ENCODE peak calls at places on chromosomes 12 and 14, in six cellular contexts. One of them, this sample, is unnamed.

GRCh38 chr14:104931323-104931770 is 6.7 kb downstream of the PLD4 start:
- DNase-seq in heart left ventricle: no peak
- DNase-seq in CD4-positive, CD25-positive, alpha-beta regulatory T cell: no peak
- DNase-seq in lower leg skin: no peak
- DNase-seq in mesenchymal stem cell: no peak
- DNase-seq in fibroblast of pulmonary artery: no peak
- DNase-seq in this sample: no peak

GRCh38 chr12:96244826-96245225 is 50.7 kb downstream of the ELK3 start:
- DNase-seq in lower leg skin: no peak
- DNase-seq in fibroblast of pulmonary artery: no peak
- DNase-seq in CD4-positive, CD25-positive, alpha-beta regulatory T cell: no peak
- DNase-seq in heart left ventricle: no peak
- DNase-seq in mesenchymal stem cell: no peak
- DNase-seq in this sample: no peak

GRCh38 chr14:64266206-64266605 is 28.0 kb downstream of the ESR2 start:
- DNase-seq in mesenchymal stem cell: peak; percentile 45
- DNase-seq in fibroblast of pulmonary artery: peak; percentile 62
- DNase-seq in lower leg skin: no peak
- DNase-seq in heart left ventricle: no peak
- DNase-seq in CD4-positive, CD25-positive, alpha-beta regulatory T cell: no peak
- DNase-seq in this sample: no peak

GRCh38 chr14:34722723-34723545 is 8.5 kb upstream of the CFL2 start:
- DNase-seq in lower leg skin: peak; percentile 47
- DNase-seq in mesenchymal stem cell: peak; percentile 65
- DNase-seq in heart left ventricle: no peak
- DNase-seq in fibroblast of pulmonary artery: peak; percentile 73
- DNase-seq in CD4-positive, CD25-positive, alpha-beta regulatory T cell: peak; percentile 9
- DNase-seq in this sample: no peak

GRCh38 chr12:16531623-16532022 is 74.3 kb downstream of the LMO3 start:
- DNase-seq in CD4-positive, CD25-positive, alpha-beta regulatory T cell: no peak
- DNase-seq in mesenchymal stem cell: no peak
- DNase-seq in heart left ventricle: no peak
- DNase-seq in fibroblast of pulmonary artery: no peak
- DNase-seq in lower leg skin: no peak
- DNase-seq in this sample: no peak

GRCh38 chr12:65953621-65954020 is 129.3 kb downstream of the HMGA2 start:
- DNase-seq in CD4-positive, CD25-positive, alpha-beta regulatory T cell: no peak
- DNase-seq in lower leg skin: no peak
- DNase-seq in heart left ventricle: no peak
- DNase-seq in mesenchymal stem cell: peak; percentile 49
- DNase-seq in fibroblast of pulmonary artery: peak; percentile 55
- DNase-seq in this sample: no peak

GRCh38 chr14:30906752-30907658 is 32.6 kb downstream of the COCH start:
- DNase-seq in mesenchymal stem cell: peak; percentile 26
- DNase-seq in fibroblast of pulmonary artery: peak; percentile 57
- DNase-seq in heart left ventricle: no peak
- DNase-seq in CD4-positive, CD25-positive, alpha-beta regulatory T cell: no peak
- DNase-seq in lower leg skin: no peak
- DNase-seq in this sample: no peak

GRCh38 chr12:6312529-6313325 is 2.2 kb downstream of the PLEKHG6 start:
- DNase-seq in fibroblast of pulmonary artery: no peak
- DNase-seq in lower leg skin: peak; percentile 66
- DNase-seq in mesenchymal stem cell: peak; percentile 63
- DNase-seq in CD4-positive, CD25-positive, alpha-beta regulatory T cell: no peak
- DNase-seq in heart left ventricle: no peak
- DNase-seq in this sample: peak; percentile 75

GRCh38 chr12:117421987-117422386 is 60.6 kb upstream of the NOS1 start:
- DNase-seq in heart left ventricle: no peak
- DNase-seq in CD4-positive, CD25-positive, alpha-beta regulatory T cell: no peak
- DNase-seq in lower leg skin: no peak
- DNase-seq in fibroblast of pulmonary artery: no peak
- DNase-seq in mesenchymal stem cell: no peak
- DNase-seq in this sample: no peak

GRCh38 chr12:111352300-111352993 is 16.4 kb downstream of the PHETA1 start:
- DNase-seq in heart left ventricle: no peak
- DNase-seq in fibroblast of pulmonary artery: no peak
- DNase-seq in mesenchymal stem cell: peak; percentile 8
- DNase-seq in lower leg skin: no peak
- DNase-seq in CD4-positive, CD25-positive, alpha-beta regulatory T cell: no peak
- DNase-seq in this sample: no peak

GRCh38 chr14:102902523-102903247 is 19.8 kb upstream of the AMN start:
- DNase-seq in fibroblast of pulmonary artery: no peak
- DNase-seq in lower leg skin: no peak
- DNase-seq in CD4-positive, CD25-positive, alpha-beta regulatory T cell: no peak
- DNase-seq in heart left ventricle: no peak
- DNase-seq in mesenchymal stem cell: no peak
- DNase-seq in this sample: no peak

GRCh38 chr12:13278249-13278787 is 81.8 kb downstream of the EMP1 start:
- DNase-seq in heart left ventricle: peak; percentile 71
- DNase-seq in lower leg skin: peak; percentile 30
- DNase-seq in mesenchymal stem cell: peak; percentile 60
- DNase-seq in fibroblast of pulmonary artery: peak; percentile 73
- DNase-seq in CD4-positive, CD25-positive, alpha-beta regulatory T cell: peak; percentile 20
- DNase-seq in this sample: peak; percentile 56

GRCh38 chr12:104715562-104716182 is 242.4 kb downstream of the SLC41A2 start:
- DNase-seq in heart left ventricle: no peak
- DNase-seq in lower leg skin: no peak
- DNase-seq in CD4-positive, CD25-positive, alpha-beta regulatory T cell: no peak
- DNase-seq in fibroblast of pulmonary artery: no peak
- DNase-seq in mesenchymal stem cell: no peak
- DNase-seq in this sample: no peak

GRCh38 chr12:81416571-81416970 is 338.7 kb downstream of the ACSS3 start:
- DNase-seq in fibroblast of pulmonary artery: no peak
- DNase-seq in heart left ventricle: no peak
- DNase-seq in CD4-positive, CD25-positive, alpha-beta regulatory T cell: no peak
- DNase-seq in lower leg skin: no peak
- DNase-seq in mesenchymal stem cell: no peak
- DNase-seq in this sample: no peak

GRCh38 chr12:19179986-19180385 is 50.5 kb downstream of the PLEKHA5 start:
- DNase-seq in heart left ventricle: no peak
- DNase-seq in CD4-positive, CD25-positive, alpha-beta regulatory T cell: no peak
- DNase-seq in mesenchymal stem cell: no peak
- DNase-seq in fibroblast of pulmonary artery: no peak
- DNase-seq in lower leg skin: no peak
- DNase-seq in this sample: no peak

GRCh38 chr14:70096866-70097265 is 91.9 kb downstream of the SLC8A3 start:
- DNase-seq in CD4-positive, CD25-positive, alpha-beta regulatory T cell: no peak
- DNase-seq in lower leg skin: no peak
- DNase-seq in mesenchymal stem cell: no peak
- DNase-seq in heart left ventricle: no peak
- DNase-seq in fibroblast of pulmonary artery: peak; percentile 10
- DNase-seq in this sample: no peak

GRCh38 chr14:104786726-104787675 is 8.5 kb downstream of the AKT1 start:
- DNase-seq in heart left ventricle: peak; percentile 21
- DNase-seq in fibroblast of pulmonary artery: no peak
- DNase-seq in CD4-positive, CD25-positive, alpha-beta regulatory T cell: no peak
- DNase-seq in lower leg skin: no peak
- DNase-seq in mesenchymal stem cell: no peak
- DNase-seq in this sample: no peak

GRCh38 chr12:44875954-44876553 is at the start of gene NELL2:
- DNase-seq in heart left ventricle: no peak
- DNase-seq in fibroblast of pulmonary artery: peak; percentile 10
- DNase-seq in CD4-positive, CD25-positive, alpha-beta regulatory T cell: peak; percentile 25
- DNase-seq in mesenchymal stem cell: peak; percentile 19
- DNase-seq in lower leg skin: peak; percentile 14
- DNase-seq in this sample: peak; percentile 82

GRCh38 chr14:72387727-72388126 is 455.5 kb downstream of the RGS6 start:
- DNase-seq in mesenchymal stem cell: no peak
- DNase-seq in CD4-positive, CD25-positive, alpha-beta regulatory T cell: no peak
- DNase-seq in lower leg skin: no peak
- DNase-seq in heart left ventricle: no peak
- DNase-seq in fibroblast of pulmonary artery: no peak
- DNase-seq in this sample: no peak

GRCh38 chr12:9906888-9907287 is 25.3 kb downstream of the CLEC2A start:
- DNase-seq in mesenchymal stem cell: no peak
- DNase-seq in fibroblast of pulmonary artery: no peak
- DNase-seq in lower leg skin: no peak
- DNase-seq in heart left ventricle: no peak
- DNase-seq in CD4-positive, CD25-positive, alpha-beta regulatory T cell: no peak
- DNase-seq in this sample: no peak

GRCh38 chr14:34051966-34052657 is 101.2 kb upstream of the EGLN3 start:
- DNase-seq in mesenchymal stem cell: peak; percentile 75
- DNase-seq in fibroblast of pulmonary artery: peak; percentile 71
- DNase-seq in CD4-positive, CD25-positive, alpha-beta regulatory T cell: no peak
- DNase-seq in lower leg skin: no peak
- DNase-seq in heart left ventricle: no peak
- DNase-seq in this sample: no peak

GRCh38 chr12:8603858-8604257 is 8.8 kb downstream of the AICDA start:
- DNase-seq in fibroblast of pulmonary artery: no peak
- DNase-seq in mesenchymal stem cell: no peak
- DNase-seq in heart left ventricle: no peak
- DNase-seq in CD4-positive, CD25-positive, alpha-beta regulatory T cell: no peak
- DNase-seq in lower leg skin: no peak
- DNase-seq in this sample: no peak

GRCh38 chr14:50308363-50308762 is 3.7 kb downstream of the L2HGDH start:
- DNase-seq in heart left ventricle: no peak
- DNase-seq in mesenchymal stem cell: peak; percentile 13
- DNase-seq in fibroblast of pulmonary artery: no peak
- DNase-seq in lower leg skin: no peak
- DNase-seq in CD4-positive, CD25-positive, alpha-beta regulatory T cell: no peak
- DNase-seq in this sample: no peak

GRCh38 chr12:72015895-72016294 is 77.2 kb downstream of the TPH2 start:
- DNase-seq in lower leg skin: no peak
- DNase-seq in CD4-positive, CD25-positive, alpha-beta regulatory T cell: no peak
- DNase-seq in mesenchymal stem cell: no peak
- DNase-seq in heart left ventricle: no peak
- DNase-seq in fibroblast of pulmonary artery: no peak
- DNase-seq in this sample: no peak

DNA sequence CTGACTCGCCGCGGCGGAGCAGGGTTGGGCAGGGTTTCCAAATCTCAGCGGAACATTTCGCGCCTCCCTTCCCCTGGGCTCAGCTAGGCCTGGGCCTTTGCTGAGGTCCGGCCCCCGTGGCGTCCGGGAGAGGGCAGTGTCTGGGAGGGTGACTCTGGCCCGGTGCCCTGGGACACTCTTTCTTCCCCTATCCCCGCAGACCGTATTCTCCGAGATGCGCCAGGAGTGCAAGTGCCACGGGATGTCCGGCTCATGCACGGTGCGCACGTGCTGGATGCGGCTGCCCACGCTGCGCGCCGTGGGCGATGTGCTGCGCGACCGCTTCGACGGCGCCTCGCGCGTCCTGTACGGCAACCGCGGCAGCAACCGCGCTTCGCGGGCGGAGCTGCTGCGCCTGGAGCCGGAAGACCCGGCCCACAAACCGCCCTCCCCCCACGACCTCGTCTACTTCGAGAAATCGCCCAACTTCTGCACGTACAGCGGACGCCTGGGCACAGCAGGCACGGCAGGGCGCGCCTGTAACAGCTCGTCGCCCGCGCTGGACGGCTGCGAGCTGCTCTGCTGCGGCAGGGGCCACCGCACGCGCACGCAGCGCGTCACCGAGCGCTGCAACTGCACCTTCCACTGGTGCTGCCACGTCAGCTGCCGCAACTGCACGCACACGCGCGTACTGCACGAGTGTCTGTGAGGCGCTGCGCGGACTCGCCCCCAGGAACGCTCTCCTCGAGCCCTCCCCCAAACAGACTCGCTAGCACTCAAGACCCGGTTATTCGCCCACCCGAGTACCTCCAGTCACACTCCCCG is 3.0 kb downstream of the WNT1 start:
- DNase-seq in CD4-positive, CD25-positive, alpha-beta regulatory T cell: peak; percentile 44
- DNase-seq in fibroblast of pulmonary artery: no peak
- DNase-seq in heart left ventricle: peak; percentile 35
- DNase-seq in lower leg skin: no peak
- DNase-seq in mesenchymal stem cell: peak; percentile 37
- DNase-seq in this sample: no peak
- H3K4me3 ChIP-seq in CD4-positive, CD25-positive, alpha-beta regulatory T cell: peak overlapping the region; percentile 48
- H3K4me3 ChIP-seq in fibroblast of pulmonary artery: no peak overlapping the region
- H3K4me3 ChIP-seq in heart left ventricle: peak overlapping the region; percentile 48
- H3K4me3 ChIP-seq in lower leg skin: no peak overlapping the region
- H3K4me3 ChIP-seq in mesenchymal stem cell: peak overlapping the region; percentile 29
- H3K4me3 ChIP-seq in this sample: peak overlapping the region; percentile 28

GRCh38 chr12:46260153-46260912 is 8.5 kb downstream of the SLC38A1 start:
- DNase-seq in heart left ventricle: no peak
- DNase-seq in lower leg skin: no peak
- DNase-seq in mesenchymal stem cell: peak; percentile 38
- DNase-seq in fibroblast of pulmonary artery: peak; percentile 62
- DNase-seq in CD4-positive, CD25-positive, alpha-beta regulatory T cell: no peak
- DNase-seq in this sample: no peak

GRCh38 chr12:46259713-46260112 is 9.1 kb downstream of the SLC38A1 start:
- DNase-seq in CD4-positive, CD25-positive, alpha-beta regulatory T cell: no peak
- DNase-seq in fibroblast of pulmonary artery: no peak
- DNase-seq in lower leg skin: no peak
- DNase-seq in heart left ventricle: no peak
- DNase-seq in mesenchymal stem cell: no peak
- DNase-seq in this sample: no peak

GRCh38 chr12:46261658-46262057 is 7.2 kb downstream of the SLC38A1 start:
- DNase-seq in CD4-positive, CD25-positive, alpha-beta regulatory T cell: no peak
- DNase-seq in heart left ventricle: no peak
- DNase-seq in lower leg skin: no peak
- DNase-seq in mesenchymal stem cell: no peak
- DNase-seq in fibroblast of pulmonary artery: peak; percentile 16
- DNase-seq in this sample: no peak

GRCh38 chr12:46259071-46259470 is 9.8 kb downstream of the SLC38A1 start:
- DNase-seq in mesenchymal stem cell: no peak
- DNase-seq in heart left ventricle: no peak
- DNase-seq in CD4-positive, CD25-positive, alpha-beta regulatory T cell: no peak
- DNase-seq in fibroblast of pulmonary artery: no peak
- DNase-seq in lower leg skin: no peak
- DNase-seq in this sample: no peak

DNA sequence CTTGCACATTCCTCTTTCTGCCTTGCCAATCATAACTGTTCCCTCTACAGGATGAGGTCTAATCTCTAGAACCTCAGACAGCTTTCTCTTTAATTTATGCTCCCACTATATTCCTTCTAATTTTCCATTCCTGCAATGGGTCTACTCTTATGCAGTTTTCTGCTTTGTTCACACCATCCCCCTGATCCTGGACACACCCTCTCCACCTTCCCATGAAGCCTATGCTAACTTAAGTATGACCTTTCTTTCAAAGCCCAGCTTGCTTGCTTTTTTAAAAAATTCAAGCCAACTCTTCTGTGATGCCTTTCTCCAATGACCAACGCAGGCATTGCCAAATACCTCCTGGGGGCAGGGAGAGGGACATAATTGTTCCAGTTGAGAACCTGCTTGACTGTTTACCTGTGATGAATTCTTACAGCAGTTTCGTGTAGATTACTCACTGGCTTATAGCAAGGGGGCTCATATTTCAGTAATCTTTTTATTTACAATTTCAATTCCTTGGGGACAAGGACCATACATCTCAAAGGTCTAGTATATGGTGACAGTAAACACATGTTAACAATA is 7.8 kb downstream of the SLC38A1 start:
- DNase-seq in mesenchymal stem cell: no peak
- DNase-seq in CD4-positive, CD25-positive, alpha-beta regulatory T cell: no peak
- DNase-seq in heart left ventricle: no peak
- DNase-seq in fibroblast of pulmonary artery: no peak
- DNase-seq in lower leg skin: no peak
- DNase-seq in this sample: no peak
- H3K4me3 ChIP-seq in mesenchymal stem cell: no peak overlapping the region
- H3K4me3 ChIP-seq in CD4-positive, CD25-positive, alpha-beta regulatory T cell: peak overlapping the region; percentile 90
- H3K4me3 ChIP-seq in heart left ventricle: no peak overlapping the region
- H3K4me3 ChIP-seq in fibroblast of pulmonary artery: no peak overlapping the region
- H3K4me3 ChIP-seq in lower leg skin: no peak overlapping the region
- H3K4me3 ChIP-seq in this sample: no peak overlapping the region

GRCh38 chr12:75483411-75483810 is 2.9 kb downstream of the GLIPR1 start:
- DNase-seq in heart left ventricle: no peak
- DNase-seq in fibroblast of pulmonary artery: no peak
- DNase-seq in mesenchymal stem cell: no peak
- DNase-seq in lower leg skin: no peak
- DNase-seq in CD4-positive, CD25-positive, alpha-beta regulatory T cell: no peak
- DNase-seq in this sample: no peak
- H3K4me3 ChIP-seq in heart left ventricle: peak overlapping the region; percentile 59
- H3K4me3 ChIP-seq in fibroblast of pulmonary artery: peak overlapping the region; percentile 71
- H3K4me3 ChIP-seq in mesenchymal stem cell: peak overlapping the region; percentile 87
- H3K4me3 ChIP-seq in lower leg skin: no peak overlapping the region
- H3K4me3 ChIP-seq in CD4-positive, CD25-positive, alpha-beta regulatory T cell: peak overlapping the region; percentile 99
- H3K4me3 ChIP-seq in this sample: no peak overlapping the region

GRCh38 chr12:132083731-132084641 is 60.1 kb downstream of the DDX51 start:
- DNase-seq in mesenchymal stem cell: peak; percentile 87
- DNase-seq in lower leg skin: peak; percentile 77
- DNase-seq in CD4-positive, CD25-positive, alpha-beta regulatory T cell: peak; percentile 88
- DNase-seq in fibroblast of pulmonary artery: peak; percentile 89
- DNase-seq in heart left ventricle: peak; percentile 92
- DNase-seq in this sample: peak; percentile 97
- H3K4me3 ChIP-seq in mesenchymal stem cell: peak overlapping the region; percentile 80
- H3K4me3 ChIP-seq in lower leg skin: peak overlapping the region; percentile 77
- H3K4me3 ChIP-seq in CD4-positive, CD25-positive, alpha-beta regulatory T cell: peak overlapping the region; percentile 51
- H3K4me3 ChIP-seq in fibroblast of pulmonary artery: peak overlapping the region; percentile 75
- H3K4me3 ChIP-seq in heart left ventricle: peak overlapping the region; percentile 100
- H3K4me3 ChIP-seq in this sample: peak overlapping the region; percentile 94